ENCODE peak calls at places on chromosomes 16 and 17, in ten cellular contexts. B, M, Z, R, H, T, F, S, W and X are unnamed samples.

GRCh38 chr16:69918241-69918640 is 32.9 kb upstream of the CLEC18A start:
- DNase-seq in T (no peak), F (no peak), S (no peak), H (no peak), M (no peak), W (no peak), B (no peak), R (no peak), Z (no peak), X (no peak)

GRCh38 chr16:4298761-4299522 is 16.9 kb upstream of the GLIS2 start:
- DNase-seq in H (peak), B (peak), T (peak), S (peak), F (peak), R (peak), W (no peak), Z (peak), M (peak), X (peak)

GRCh38 chr17:16349461-16349860 is 3.8 kb downstream of the CENPV start:
- DNase-seq in H (no peak), F (peak), T (no peak), M (no peak), Z (no peak), W (no peak), B (no peak), S (no peak), R (no peak), X (no peak)

GRCh38 chr17:57319806-57320205 is 63.5 kb downstream of the MSI2 start:
- DNase-seq in H (no peak), R (no peak), W (no peak), S (no peak), B (no peak), F (no peak), M (no peak), Z (no peak), T (no peak), X (no peak)

GRCh38 chr16:14409563-14409962 is 220.5 kb downstream of the PARN start:
- DNase-seq in M (peak), W (no peak), S (peak), R (peak), T (no peak), Z (no peak), F (no peak), B (no peak), H (no peak), X (no peak)

GRCh38 chr17:42521666-42522262 is 14.3 kb upstream of the NAGLU start:
- DNase-seq in R (no peak), S (no peak), T (no peak), F (no peak), M (no peak), H (no peak), Z (no peak), B (no peak), W (no peak), X (peak)

GRCh38 chr16:57628008-57628781 is at the start of gene ADGRG1:
- DNase-seq in W (no peak), B (peak), M (peak), R (no peak), T (peak), F (no peak), H (peak), S (peak), Z (peak), X (peak)

GRCh38 chr16:24700549-24701392 is 28.7 kb upstream of the TNRC6A start:
- DNase-seq in M (peak), R (peak), B (peak), T (peak), W (no peak), S (peak), Z (no peak), H (peak), F (no peak), X (peak)

GRCh38 chr16:74186589-74186988 is 110.0 kb upstream of the PSMD7 start:
- DNase-seq in M (peak), F (no peak), R (no peak), H (no peak), S (peak), T (no peak), B (no peak), Z (no peak), W (no peak), X (no peak)

GRCh38 chr17:15999974-16000827 is 577 bp downstream of the TTC19 start:
- DNase-seq in W (no peak), F (no peak), M (no peak), R (no peak), S (no peak), Z (peak), H (peak), B (peak), T (peak), X (peak)

GRCh38 chr16:69848635-69849545 is 86.8 kb downstream of the WWP2 start:
- DNase-seq in S (peak), B (no peak), R (peak), M (peak), Z (no peak), T (no peak), W (no peak), F (peak), H (peak), X (peak)

GRCh38 chr16:65740716-65741115 is 618.9 kb upstream of the CDH11 start:
- DNase-seq in R (no peak), M (no peak), S (no peak), F (no peak), Z (no peak), W (no peak), B (no peak), T (no peak), H (no peak), X (no peak)

GRCh38 chr16:13873835-13874438 is 46.0 kb upstream of the ERCC4 start:
- DNase-seq in M (no peak), Z (peak), H (no peak), R (no peak), B (peak), T (peak), W (no peak), F (no peak), S (no peak), X (no peak)

GRCh38 chr16:67237396-67238277 is 9.6 kb downstream of the FHOD1 start:
- DNase-seq in T (no peak), F (peak), S (no peak), R (no peak), H (no peak), M (no peak), Z (no peak), B (no peak), W (no peak), X (no peak)

GRCh38 chr16:66344533-66345145 is 21.9 kb upstream of the CDH5 start:
- DNase-seq in W (peak), R (no peak), M (no peak), F (peak), Z (peak), T (no peak), S (no peak), B (no peak), H (peak), X (peak)

GRCh38 chr17:37233001-37233400 is 142.8 kb upstream of the C17orf78 start:
- DNase-seq in B (no peak), W (no peak), F (no peak), Z (peak), T (no peak), S (no peak), H (no peak), M (no peak), R (no peak), X (no peak)

DNA sequence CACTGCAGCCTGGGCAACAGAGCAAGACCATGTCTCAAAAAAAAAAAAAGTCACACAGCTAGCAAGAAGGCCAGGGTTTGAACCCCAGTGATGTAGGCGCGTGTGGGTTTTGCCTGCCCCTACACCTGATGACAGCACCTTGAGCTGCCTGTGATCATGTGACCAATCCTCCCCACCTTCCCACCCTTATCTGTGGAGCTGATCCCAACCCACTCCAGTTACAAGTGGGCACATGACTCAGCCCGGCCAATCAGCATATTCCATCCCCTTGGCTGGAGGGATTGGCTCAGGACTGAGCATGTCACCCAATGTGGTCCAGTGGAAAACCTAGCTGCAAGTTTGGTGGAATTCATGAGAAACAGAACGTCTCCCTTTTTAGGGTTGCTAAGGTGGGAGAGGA is 6.6 kb downstream of the TMEM114 start:
- DNase-seq in S (no peak), M (no peak), R (no peak), F (no peak), B (peak), T (peak), W (no peak), H (no peak), Z (no peak), X (no peak)
- H3K4me3 ChIP-seq in S (no peak), M (no peak), R (no peak), F (no peak), B (no peak), T (no peak), W (no peak), H (no peak), Z (no peak), X (no peak)

GRCh38 chr17:40645291-40645690 is 2.3 kb downstream of the SMARCE1 start:
- DNase-seq in R (no peak), T (no peak), F (no peak), W (no peak), M (no peak), H (no peak), B (no peak), S (no peak), Z (no peak), X (no peak)
- H3K4me3 ChIP-seq in R (no peak), T (no peak), F (no peak), W (peak), M (no peak), H (no peak), B (no peak), S (no peak), Z (peak), X (no peak)

GRCh38 chr16:86517033-86517432 is 6.7 kb downstream of the FOXF1 start:
- DNase-seq in H (no peak), W (no peak), T (no peak), R (no peak), Z (no peak), B (no peak), F (no peak), S (no peak), M (no peak), X (no peak)
- H3K4me3 ChIP-seq in H (no peak), W (no peak), T (no peak), R (peak), Z (no peak), B (no peak), F (peak), S (no peak), M (peak), X (no peak)

GRCh38 chr16:85335584-85336492 is 223.6 kb upstream of the CIBAR2 start:
- DNase-seq in B (no peak), W (no peak), S (no peak), R (peak), T (no peak), Z (no peak), M (no peak), H (no peak), F (no peak), X (no peak)
- H3K4me3 ChIP-seq in B (no peak), W (no peak), S (no peak), R (peak), T (no peak), Z (peak), M (no peak), H (no peak), F (no peak), X (no peak)

GRCh38 chr16:31703526-31704128 is 170.0 kb upstream of the ZNF267 start:
- DNase-seq in M (no peak), R (no peak), T (peak), S (no peak), Z (no peak), H (no peak), F (no peak), B (no peak), W (no peak), X (no peak)

GRCh38 chr16:31702796-31703195 is 170.8 kb upstream of the ZNF267 start:
- DNase-seq in Z (no peak), W (no peak), M (no peak), F (no peak), S (no peak), H (no peak), T (no peak), B (no peak), R (no peak), X (no peak)

GRCh38 chr16:31700200-31700529 is 172.5 kb downstream of the AHSP start:
- DNase-seq in T (no peak), Z (no peak), B (no peak), W (no peak), H (no peak), F (no peak), M (no peak), R (no peak), S (peak), X (no peak)

GRCh38 chr16:31700530-31701388 is 172.8 kb upstream of the ZNF267 start:
- DNase-seq in W (peak), M (no peak), R (peak), T (peak), B (peak), Z (peak), H (peak), F (peak), S (no peak), X (peak)

GRCh38 chr16:31701734-31702133 is 171.9 kb upstream of the ZNF267 start:
- DNase-seq in S (no peak), T (no peak), B (no peak), H (no peak), F (no peak), W (no peak), Z (no peak), M (no peak), R (no peak), X (no peak)
- H3K4me3 ChIP-seq in S (no peak), T (no peak), B (no peak), H (no peak), F (peak), W (peak), Z (peak), M (no peak), R (peak), X (no peak)

GRCh38 chr16:2778692-2778958 is 1.5 kb upstream of the ELOB start:
- DNase-seq in M (no peak), F (no peak), B (no peak), H (no peak), R (no peak), S (no peak), W (no peak), T (no peak), Z (no peak), X (no peak)
- H3K4me3 ChIP-seq in M (peak), F (peak), B (no peak), H (no peak), R (peak), S (no peak), W (no peak), T (no peak), Z (peak), X (no peak)

GRCh38 chr17:21288581-21289017 is 4.1 kb downstream of the MAP2K3 start:
- DNase-seq in S (no peak), T (no peak), B (no peak), M (no peak), W (no peak), F (no peak), R (no peak), H (no peak), Z (no peak), X (no peak)

GRCh38 chr17:21289902-21290571 is 5.5 kb downstream of the MAP2K3 start:
- DNase-seq in Z (no peak), M (no peak), S (no peak), W (no peak), T (peak), H (peak), R (no peak), B (no peak), F (no peak), X (no peak)

GRCh38 chr17:21287703-21288449 is 3.4 kb downstream of the MAP2K3 start:
- DNase-seq in R (peak), W (peak), S (peak), H (peak), B (no peak), T (peak), M (peak), F (peak), Z (no peak), X (peak)

GRCh38 chr17:21291357-21291756 is 6.8 kb downstream of the MAP2K3 start:
- DNase-seq in S (no peak), Z (no peak), R (no peak), H (no peak), W (no peak), M (no peak), T (peak), B (no peak), F (no peak), X (no peak)

GRCh38 chr17:21289175-21289901 is 4.8 kb downstream of the MAP2K3 start:
- DNase-seq in Z (no peak), F (no peak), T (peak), S (no peak), M (no peak), H (no peak), R (no peak), W (no peak), B (no peak), X (no peak)
- H3K4me3 ChIP-seq in Z (no peak), F (no peak), T (no peak), S (no peak), M (no peak), H (no peak), R (no peak), W (peak), B (no peak), X (no peak)

GRCh38 chr16:84313921-84314320 is 19.2 kb downstream of the WFDC1 start:
- DNase-seq in Z (no peak), W (no peak), H (no peak), B (no peak), F (peak), S (no peak), R (no peak), T (no peak), M (no peak), X (no peak)

GRCh38 chr16:84310642-84311041 is 16.0 kb downstream of the WFDC1 start:
- DNase-seq in T (no peak), H (no peak), S (no peak), W (no peak), B (no peak), Z (no peak), M (no peak), F (no peak), R (no peak), X (no peak)

GRCh38 chr16:84314814-84315213 is 20.1 kb downstream of the WFDC1 start:
- DNase-seq in B (no peak), S (no peak), T (no peak), M (no peak), F (peak), W (no peak), R (no peak), H (no peak), Z (no peak), X (no peak)

GRCh38 chr16:84314373-84314772 is 19.7 kb downstream of the WFDC1 start:
- DNase-seq in B (no peak), F (peak), Z (no peak), M (no peak), T (no peak), R (no peak), S (no peak), H (no peak), W (no peak), X (no peak)

DNA sequence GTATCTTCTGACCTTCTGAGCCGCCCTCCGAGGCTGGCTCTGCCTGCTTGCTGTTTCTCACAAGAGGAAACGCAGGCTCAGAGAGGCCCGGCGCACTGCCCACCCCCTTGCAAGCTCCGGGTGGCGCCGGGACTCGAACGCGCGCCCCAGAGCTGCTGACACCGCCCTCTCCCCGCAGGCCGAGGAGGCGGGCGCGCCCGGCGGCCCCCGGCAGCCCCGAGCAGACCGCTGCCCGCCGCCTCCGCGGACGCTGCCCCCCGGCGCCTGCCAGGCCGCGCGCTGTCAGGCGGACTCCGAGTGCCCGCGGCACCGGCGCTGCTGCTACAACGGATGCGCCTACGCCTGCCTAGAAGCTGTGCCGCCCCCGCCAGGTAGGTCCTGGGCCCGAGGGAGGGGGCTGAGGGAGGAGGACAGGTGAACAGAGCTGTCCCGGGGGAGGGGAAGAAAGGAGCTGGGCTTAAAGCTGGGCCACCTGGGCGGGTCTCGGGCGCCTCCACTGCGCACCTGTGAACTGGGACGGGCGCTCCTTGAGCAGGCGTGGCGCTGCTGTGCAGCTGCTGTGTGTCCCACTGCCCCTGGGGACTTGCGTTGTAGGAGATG is 18.2 kb downstream of the WFDC1 start:
- DNase-seq in H (no peak), F (peak), T (peak), B (peak), M (no peak), S (no peak), Z (peak), R (peak), W (no peak), X (peak)
- H3K4me3 ChIP-seq in H (no peak), F (peak), T (peak), B (no peak), M (no peak), S (no peak), Z (peak), R (peak), W (no peak), X (no peak)

GRCh38 chr17:76707985-76708807 is 2.6 kb downstream of the MXRA7 start:
- DNase-seq in Z (peak), T (peak), W (no peak), H (no peak), F (no peak), R (no peak), M (no peak), S (no peak), B (peak), X (peak)

GRCh38 chr17:76710863-76711611 is at the start of gene MXRA7:
- DNase-seq in B (peak), S (no peak), W (no peak), H (peak), M (no peak), F (peak), Z (peak), T (peak), R (peak), X (peak)

GRCh38 chr17:76706817-76707216 is 3.9 kb downstream of the MXRA7 start:
- DNase-seq in M (no peak), T (no peak), Z (no peak), W (no peak), S (no peak), R (no peak), H (no peak), B (no peak), F (no peak), X (no peak)

GRCh38 chr17:76713765-76714164 is 3.0 kb upstream of the MXRA7 start:
- DNase-seq in M (no peak), W (no peak), T (no peak), H (no peak), R (no peak), Z (no peak), S (no peak), B (no peak), F (no peak), X (no peak)

GRCh38 chr17:76709077-76709950 is 1.5 kb downstream of the MXRA7 start:
- DNase-seq in T (peak), S (peak), R (peak), F (peak), B (peak), W (no peak), M (peak), H (peak), Z (peak), X (peak)
- H3K4me3 ChIP-seq in T (peak), S (peak), R (peak), F (peak), B (no peak), W (no peak), M (peak), H (peak), Z (peak), X (peak)

DNA sequence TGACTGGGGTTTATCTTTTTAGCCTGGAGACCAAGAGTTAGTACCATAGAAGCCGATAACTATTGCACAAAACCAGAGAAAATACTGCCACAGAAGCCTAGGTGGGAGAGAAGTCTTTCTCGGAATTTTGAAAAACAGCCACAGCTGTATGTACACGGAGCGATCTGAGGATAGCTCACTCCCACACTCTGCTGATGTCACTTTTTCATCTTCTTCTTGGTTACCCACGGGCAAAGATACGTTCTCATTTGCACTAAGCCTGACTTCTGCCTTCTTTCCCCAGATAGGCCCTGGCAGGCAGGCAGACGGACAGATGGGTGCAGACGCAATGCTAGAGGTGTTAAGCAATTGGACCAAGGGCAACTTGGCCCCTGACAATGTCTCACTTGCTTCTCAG is 9.1 kb upstream of the CBX4 start:
- DNase-seq in H (no peak), T (no peak), B (no peak), M (no peak), F (no peak), W (no peak), Z (no peak), S (no peak), R (no peak), X (no peak)
- H3K4me3 ChIP-seq in H (no peak), T (no peak), B (no peak), M (no peak), F (no peak), W (no peak), Z (no peak), S (no peak), R (no peak), X (no peak)